ENCODE peak calls at places on chromosomes 6 and 20, in four cellular contexts. P, G, Z and L are unnamed samples.
A peak's percentile ranks its signal among the peaks of the same experiment; 100 is the strongest.

GRCh38 chr20:46348972-46349741 is 40.9 kb upstream of the CDH22 start:
- DNase-seq in P (peak; percentile 67), G (peak; percentile 47), Z (peak; percentile 52), L (no peak)

GRCh38 chr6:168261234-168261633 is 58.3 kb downstream of the DACT2 start:
- DNase-seq in P (no peak), G (no peak), Z (no peak), L (no peak)

GRCh38 chr20:1369970-1370369 is 22.9 kb downstream of the FKBP1A start:
- DNase-seq in P (no peak), G (no peak), Z (no peak), L (no peak)

GRCh38 chr6:33073431-33073871 is at the start of gene HLA-DPA1:
- DNase-seq in P (peak; percentile 8), G (peak; percentile 40), Z (peak; percentile 12), L (no peak)

GRCh38 chr6:139820191-139820590 is 445.7 kb upstream of the CITED2 start:
- DNase-seq in P (no peak), G (peak; percentile 62), Z (peak; percentile 85), L (peak; percentile 60)

GRCh38 chr6:46325561-46326525 is 155.1 kb upstream of the ENPP5 start:
- DNase-seq in P (no peak), G (peak; percentile 55), Z (peak; percentile 91), L (peak; percentile 37)

GRCh38 chr20:58634818-58635665 is 16.0 kb upstream of the STX16 start:
- DNase-seq in P (no peak), G (no peak), Z (no peak), L (no peak)

GRCh38 chr6:103783344-103783743 is 1076.4 kb downstream of the HACE1 start:
- DNase-seq in P (no peak), G (peak; percentile 32), Z (no peak), L (no peak)

GRCh38 chr20:19397676-19398075 is 185.2 kb downstream of the SLC24A3 start:
- DNase-seq in P (no peak), G (no peak), Z (no peak), L (no peak)

GRCh38 chr6:75794351-75794846 is 45.4 kb downstream of the MYO6 start:
- DNase-seq in P (no peak), G (no peak), Z (no peak), L (no peak)

GRCh38 chr6:13071946-13072345 is 256.4 kb downstream of the TBC1D7 start:
- DNase-seq in P (no peak), G (no peak), Z (no peak), L (no peak)

GRCh38 chr20:18611492-18611891 is 23.6 kb downstream of the DTD1 start:
- DNase-seq in P (no peak), G (no peak), Z (no peak), L (peak; percentile 50)

GRCh38 chr6:29744621-29745020 is 21.4 kb downstream of the HLA-F start:
- DNase-seq in P (no peak), G (no peak), Z (no peak), L (no peak)

GRCh38 chr6:72182337-72183246 is 296.2 kb downstream of the RIMS1 start:
- DNase-seq in P (peak; percentile 2), G (peak; percentile 66), Z (peak; percentile 4), L (peak; percentile 6)

GRCh38 chr20:51326241-51326819 is 216.2 kb downstream of the NFATC2 start:
- DNase-seq in P (peak; percentile 66), G (no peak), Z (peak; percentile 75), L (peak; percentile 33)

DNA sequence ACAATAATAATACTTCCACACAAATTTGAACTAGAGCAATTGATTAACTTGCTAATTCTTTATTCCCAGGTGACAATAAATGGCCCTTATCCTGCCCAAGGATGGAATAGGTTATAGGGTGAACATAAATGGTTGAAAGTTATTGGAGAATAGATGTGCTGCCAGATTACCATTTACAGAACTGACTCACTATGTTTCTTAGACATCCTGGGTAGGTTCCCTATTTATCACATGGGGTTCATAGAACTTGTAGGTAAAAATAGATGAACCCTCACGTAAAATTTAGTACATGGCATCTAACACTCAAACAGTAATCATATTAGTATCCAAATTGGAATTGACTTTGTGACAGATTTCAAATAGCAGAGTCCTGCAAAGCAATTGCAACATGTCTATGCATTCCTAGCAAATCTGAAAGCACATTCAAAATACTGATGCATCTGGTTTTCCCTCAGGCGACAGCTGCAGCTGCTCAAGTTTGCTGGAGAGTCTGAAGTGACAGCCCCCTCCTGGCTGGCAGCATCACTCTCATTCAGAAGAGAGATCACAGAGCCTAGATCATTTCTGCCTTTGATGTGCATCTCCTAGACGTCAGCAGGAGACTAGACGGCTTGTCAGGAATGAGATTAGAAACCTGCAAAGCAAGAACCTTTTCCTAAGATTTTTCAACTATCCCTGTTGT is 80.2 kb upstream of the RNF217 start:
- DNase-seq in P (no peak), G (peak; percentile 24), Z (peak; percentile 28), L (peak; percentile 80)
- TF ChIP-seq CTCF in P (no peak), G (no peak), Z (no peak), L (no peak)

GRCh38 chr6:37516920-37517405 is 17.3 kb upstream of the CCDC167 start:
- DNase-seq in P (no peak), G (no peak), Z (peak; percentile 3), L (peak; percentile 38)
- H3K4me3 ChIP-seq in P (no peak overlapping the region), G (no peak overlapping the region), Z (no peak overlapping the region), L (no peak overlapping the region)

DNA sequence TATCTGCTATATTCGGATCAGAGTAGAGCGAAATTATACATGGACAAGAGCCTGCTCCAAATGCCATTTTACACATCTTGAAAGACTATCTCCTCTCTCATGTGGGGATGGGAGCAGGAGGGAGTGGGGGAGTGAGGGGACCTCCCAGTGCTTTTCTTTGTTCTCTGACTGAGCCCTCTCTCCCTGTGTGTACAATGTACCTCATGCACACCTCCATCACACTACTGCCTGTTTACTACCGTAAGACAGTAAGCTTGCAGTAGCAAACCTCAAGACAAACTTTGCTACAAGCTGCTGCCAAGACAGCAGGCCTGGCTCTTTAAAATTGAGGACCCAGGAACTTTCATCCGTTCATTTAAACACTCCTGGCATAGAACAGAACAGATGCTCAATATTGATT is 7.2 kb downstream of the NHSL1 start:
- DNase-seq in P (no peak), G (no peak), Z (no peak), L (no peak)
- TF ChIP-seq CTCF in P (no peak), G (no peak), Z (no peak), L (no peak)

GRCh38 chr6:27772261-27773001 is 139.8 kb downstream of the OR2B2 start:
- DNase-seq in P (peak; percentile 58), G (peak; percentile 89), Z (peak; percentile 82), L (peak; percentile 91)
- H3K4me3 ChIP-seq in P (peak overlapping the region; percentile 26), G (peak overlapping the region; percentile 57), Z (peak overlapping the region; percentile 24), L (no peak overlapping the region)

DNA sequence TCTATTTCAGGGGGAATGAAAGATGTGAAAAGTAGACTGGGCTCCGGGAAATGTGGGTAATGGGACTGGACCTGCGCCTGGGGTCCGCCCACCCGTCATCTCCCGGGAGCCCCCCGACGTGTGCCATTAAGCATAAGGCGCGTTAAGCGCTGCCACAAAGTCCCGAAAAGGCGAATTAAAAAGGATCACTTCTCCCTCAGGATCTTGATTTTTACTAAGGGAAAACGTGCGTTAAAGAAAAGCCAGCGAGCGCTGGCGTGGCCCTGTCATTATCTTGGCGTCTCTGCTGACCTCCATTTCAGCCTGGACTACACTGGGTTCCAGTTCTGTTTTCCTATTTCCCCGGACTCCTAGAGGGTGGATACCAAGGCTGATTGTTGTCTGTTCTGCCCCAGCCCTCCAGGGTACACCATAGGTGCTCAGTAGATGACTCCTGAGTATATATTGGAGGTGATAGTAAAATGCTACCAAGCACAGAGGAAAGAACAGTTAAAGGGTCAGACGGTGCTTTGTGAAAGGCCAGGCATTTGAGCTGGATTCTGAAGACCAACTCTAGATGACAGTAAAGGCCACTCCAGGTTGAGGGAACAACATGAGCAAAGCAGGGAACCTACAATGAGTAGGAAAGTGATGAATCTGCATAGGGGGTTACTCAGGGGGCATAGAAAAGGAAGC is 89.2 kb upstream of the ARID1B start:
- DNase-seq in P (no peak), G (peak; percentile 44), Z (peak; percentile 45), L (peak; percentile 24)
- TF ChIP-seq CTCF in P (no peak), G (no peak), Z (no peak), L (no peak)

GRCh38 chr6:105897131-105897530 is 189.0 kb upstream of the PRDM1 start:
- DNase-seq in P (no peak), G (no peak), Z (peak; percentile 47), L (peak; percentile 39)

GRCh38 chr6:105901583-105901982 is 184.6 kb upstream of the PRDM1 start:
- DNase-seq in P (no peak), G (no peak), Z (no peak), L (no peak)

GRCh38 chr6:105902401-105903031 is 183.6 kb upstream of the PRDM1 start:
- DNase-seq in P (no peak), G (no peak), Z (peak; percentile 86), L (peak; percentile 76)

GRCh38 chr6:105898286-105898685 is 187.8 kb upstream of the PRDM1 start:
- DNase-seq in P (no peak), G (peak; percentile 54), Z (peak; percentile 97), L (peak; percentile 77)

DNA sequence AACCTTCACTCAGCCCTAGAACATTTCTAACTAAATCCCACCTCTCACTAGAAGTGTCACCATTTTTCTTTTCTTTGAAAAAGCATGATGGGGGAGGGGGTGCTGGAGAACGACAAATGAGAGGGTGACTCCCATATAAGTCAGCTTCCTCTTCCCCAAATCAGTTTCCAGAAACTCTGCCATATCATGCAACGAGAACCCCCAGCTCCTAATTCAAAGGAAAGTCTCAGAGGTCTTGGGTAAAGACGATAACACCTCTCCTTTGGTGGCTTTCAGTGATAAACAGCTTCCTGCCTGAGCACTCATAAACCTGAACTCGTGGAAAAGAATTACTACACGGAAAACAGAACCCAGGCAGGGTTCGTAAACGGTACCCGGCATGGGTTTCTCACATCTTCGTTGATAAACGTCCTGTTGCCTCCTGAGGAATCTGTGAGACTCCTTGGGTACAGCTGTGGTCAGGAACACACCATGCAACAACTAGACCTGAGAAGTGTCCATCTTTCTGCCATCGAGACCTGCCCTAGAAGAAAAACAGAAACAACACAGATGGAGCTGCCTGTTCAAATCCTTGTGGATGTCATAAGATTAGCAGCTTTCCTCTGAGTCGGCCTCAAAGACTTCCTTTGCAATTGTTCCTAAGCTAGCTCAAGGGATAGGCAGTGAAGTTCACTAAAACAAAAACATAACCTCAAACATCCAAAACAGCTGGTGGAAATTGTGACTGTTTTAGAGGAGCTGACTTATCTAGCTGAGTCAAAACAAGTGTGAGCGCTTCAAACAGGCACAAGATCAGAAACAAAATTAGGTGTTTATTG is 185.8 kb upstream of the PRDM1 start:
- DNase-seq in P (no peak), G (no peak), Z (peak; percentile 87), L (peak; percentile 88)
- H3K4me3 ChIP-seq in P (no peak overlapping the region), G (no peak overlapping the region), Z (no peak overlapping the region), L (no peak overlapping the region)